ENCODE peak calls at places on chromosomes 2 and 18, in ten cellular contexts. One of them, this sample, is unnamed.

GRCh38 chr2:46381871-46382270 is 84.7 kb downstream of the EPAS1 start:
- DNase-seq in A549: no peak
- DNase-seq in Peyer's patch: no peak
- DNase-seq in HCT116: no peak
- DNase-seq in right lobe of liver: no peak
- DNase-seq in transverse colon: no peak
- DNase-seq in esophagus squamous epithelium: no peak
- DNase-seq in heart left ventricle: no peak
- DNase-seq in sigmoid colon: no peak
- DNase-seq in stomach: no peak
- DNase-seq in this sample: no peak

GRCh38 chr2:174259981-174260380 is 11.6 kb upstream of the OLA1 start:
- DNase-seq in A549: no peak
- DNase-seq in Peyer's patch: no peak
- DNase-seq in HCT116: no peak
- DNase-seq in right lobe of liver: no peak
- DNase-seq in transverse colon: no peak
- DNase-seq in esophagus squamous epithelium: no peak
- DNase-seq in heart left ventricle: no peak
- DNase-seq in sigmoid colon: no peak
- DNase-seq in stomach: no peak
- DNase-seq in this sample: no peak

GRCh38 chr2:54672587-54673456 is 50.6 kb upstream of the EML6 start:
- DNase-seq in A549: no peak
- DNase-seq in Peyer's patch: peak
- DNase-seq in HCT116: no peak
- DNase-seq in right lobe of liver: no peak
- DNase-seq in transverse colon: peak
- DNase-seq in esophagus squamous epithelium: no peak
- DNase-seq in heart left ventricle: no peak
- DNase-seq in sigmoid colon: no peak
- DNase-seq in stomach: no peak
- DNase-seq in this sample: peak

GRCh38 chr2:196131384-196131861 is 40.0 kb downstream of the STK17B start:
- DNase-seq in A549: no peak
- DNase-seq in Peyer's patch: peak
- DNase-seq in HCT116: peak
- DNase-seq in right lobe of liver: no peak
- DNase-seq in transverse colon: peak
- DNase-seq in esophagus squamous epithelium: no peak
- DNase-seq in heart left ventricle: peak
- DNase-seq in sigmoid colon: no peak
- DNase-seq in stomach: peak
- DNase-seq in this sample: no peak

GRCh38 chr2:148238561-148238960 is 217.7 kb downstream of the MBD5 start:
- DNase-seq in A549: no peak
- DNase-seq in Peyer's patch: no peak
- DNase-seq in HCT116: no peak
- DNase-seq in right lobe of liver: no peak
- DNase-seq in transverse colon: no peak
- DNase-seq in esophagus squamous epithelium: no peak
- DNase-seq in heart left ventricle: no peak
- DNase-seq in sigmoid colon: no peak
- DNase-seq in stomach: no peak
- DNase-seq in this sample: no peak

GRCh38 chr2:120575966-120576365 is 159.7 kb upstream of the GLI2 start:
- DNase-seq in A549: no peak
- DNase-seq in Peyer's patch: no peak
- DNase-seq in HCT116: no peak
- DNase-seq in right lobe of liver: no peak
- DNase-seq in transverse colon: no peak
- DNase-seq in esophagus squamous epithelium: no peak
- DNase-seq in heart left ventricle: no peak
- DNase-seq in sigmoid colon: no peak
- DNase-seq in stomach: no peak
- DNase-seq in this sample: no peak

GRCh38 chr2:43276962-43277383 is 50.6 kb upstream of the ZFP36L2 start:
- DNase-seq in A549: no peak
- DNase-seq in Peyer's patch: no peak
- DNase-seq in HCT116: no peak
- DNase-seq in right lobe of liver: peak
- DNase-seq in transverse colon: no peak
- DNase-seq in esophagus squamous epithelium: no peak
- DNase-seq in heart left ventricle: no peak
- DNase-seq in sigmoid colon: peak
- DNase-seq in stomach: peak
- DNase-seq in this sample: no peak

GRCh38 chr2:85516649-85517389 is 22.1 kb upstream of the MAT2A start:
- DNase-seq in A549: peak
- DNase-seq in Peyer's patch: no peak
- DNase-seq in HCT116: no peak
- DNase-seq in right lobe of liver: peak
- DNase-seq in transverse colon: peak
- DNase-seq in esophagus squamous epithelium: no peak
- DNase-seq in heart left ventricle: no peak
- DNase-seq in sigmoid colon: no peak
- DNase-seq in stomach: peak
- DNase-seq in this sample: no peak

GRCh38 chr18:58386780-58387179 is 242.1 kb downstream of the ALPK2 start:
- DNase-seq in A549: no peak
- DNase-seq in Peyer's patch: peak
- DNase-seq in HCT116: no peak
- DNase-seq in right lobe of liver: no peak
- DNase-seq in transverse colon: no peak
- DNase-seq in esophagus squamous epithelium: no peak
- DNase-seq in heart left ventricle: no peak
- DNase-seq in sigmoid colon: no peak
- DNase-seq in stomach: no peak
- DNase-seq in this sample: no peak

GRCh38 chr18:74425876-74426275 is 31.2 kb downstream of the DIPK1C start:
- DNase-seq in A549: no peak
- DNase-seq in Peyer's patch: no peak
- DNase-seq in HCT116: no peak
- DNase-seq in right lobe of liver: no peak
- DNase-seq in transverse colon: no peak
- DNase-seq in esophagus squamous epithelium: no peak
- DNase-seq in heart left ventricle: no peak
- DNase-seq in sigmoid colon: peak
- DNase-seq in stomach: no peak
- DNase-seq in this sample: no peak

GRCh38 chr2:43312751-43313641 is 86.6 kb upstream of the ZFP36L2 start:
- DNase-seq in A549: no peak
- DNase-seq in Peyer's patch: no peak
- DNase-seq in HCT116: no peak
- DNase-seq in right lobe of liver: no peak
- DNase-seq in transverse colon: no peak
- DNase-seq in esophagus squamous epithelium: no peak
- DNase-seq in heart left ventricle: peak
- DNase-seq in sigmoid colon: no peak
- DNase-seq in stomach: no peak
- DNase-seq in this sample: no peak

GRCh38 chr2:10141736-10142639 is 19.4 kb downstream of the RRM2 start:
- DNase-seq in A549: no peak
- DNase-seq in Peyer's patch: peak
- DNase-seq in HCT116: no peak
- DNase-seq in right lobe of liver: peak
- DNase-seq in transverse colon: peak
- DNase-seq in esophagus squamous epithelium: no peak
- DNase-seq in heart left ventricle: no peak
- DNase-seq in sigmoid colon: peak
- DNase-seq in stomach: peak
- DNase-seq in this sample: no peak

GRCh38 chr2:25885933-25886332 is 7.6 kb upstream of the ASXL2 start:
- DNase-seq in A549: peak
- DNase-seq in Peyer's patch: no peak
- DNase-seq in HCT116: no peak
- DNase-seq in right lobe of liver: no peak
- DNase-seq in transverse colon: no peak
- DNase-seq in esophagus squamous epithelium: no peak
- DNase-seq in heart left ventricle: no peak
- DNase-seq in sigmoid colon: no peak
- DNase-seq in stomach: no peak
- DNase-seq in this sample: no peak

GRCh38 chr2:27320958-27321543 is 1.8 kb downstream of the MPV17 start:
- DNase-seq in A549: peak
- DNase-seq in Peyer's patch: peak
- DNase-seq in HCT116: peak
- DNase-seq in right lobe of liver: peak
- DNase-seq in transverse colon: peak
- DNase-seq in esophagus squamous epithelium: no peak
- DNase-seq in heart left ventricle: peak
- DNase-seq in sigmoid colon: peak
- DNase-seq in stomach: peak
- DNase-seq in this sample: peak

GRCh38 chr2:109448946-109449788 is 164.6 kb downstream of the SEPTIN10 start:
- DNase-seq in A549: no peak
- DNase-seq in Peyer's patch: no peak
- DNase-seq in HCT116: peak
- DNase-seq in right lobe of liver: peak
- DNase-seq in transverse colon: peak
- DNase-seq in esophagus squamous epithelium: no peak
- DNase-seq in heart left ventricle: peak
- DNase-seq in sigmoid colon: peak
- DNase-seq in stomach: peak
- DNase-seq in this sample: no peak

GRCh38 chr18:43559507-43559906 is 282.2 kb upstream of the SYT4 start:
- DNase-seq in A549: no peak
- DNase-seq in Peyer's patch: no peak
- DNase-seq in HCT116: no peak
- DNase-seq in right lobe of liver: no peak
- DNase-seq in transverse colon: no peak
- DNase-seq in esophagus squamous epithelium: no peak
- DNase-seq in heart left ventricle: no peak
- DNase-seq in sigmoid colon: no peak
- DNase-seq in stomach: no peak
- DNase-seq in this sample: no peak

GRCh38 chr2:20578895-20579825 is 71.7 kb downstream of the HS1BP3 start:
- DNase-seq in A549: peak
- DNase-seq in Peyer's patch: no peak
- DNase-seq in HCT116: peak
- DNase-seq in right lobe of liver: peak
- DNase-seq in transverse colon: peak
- DNase-seq in esophagus squamous epithelium: no peak
- DNase-seq in heart left ventricle: peak
- DNase-seq in sigmoid colon: peak
- DNase-seq in stomach: peak
- DNase-seq in this sample: peak

GRCh38 chr2:216348909-216349308 is 23.4 kb downstream of the MARCHF4 start:
- DNase-seq in A549: no peak
- DNase-seq in Peyer's patch: no peak
- DNase-seq in HCT116: no peak
- DNase-seq in right lobe of liver: no peak
- DNase-seq in transverse colon: no peak
- DNase-seq in esophagus squamous epithelium: no peak
- DNase-seq in heart left ventricle: no peak
- DNase-seq in sigmoid colon: no peak
- DNase-seq in stomach: no peak
- DNase-seq in this sample: no peak

GRCh38 chr2:197201874-197202273 is 108.7 kb downstream of the ANKRD44 start:
- DNase-seq in A549: no peak
- DNase-seq in Peyer's patch: no peak
- DNase-seq in HCT116: no peak
- DNase-seq in right lobe of liver: no peak
- DNase-seq in transverse colon: no peak
- DNase-seq in esophagus squamous epithelium: no peak
- DNase-seq in heart left ventricle: no peak
- DNase-seq in sigmoid colon: no peak
- DNase-seq in stomach: no peak
- DNase-seq in this sample: no peak

GRCh38 chr2:222561817-222562424 is 94.0 kb downstream of the FARSB start:
- DNase-seq in A549: peak
- DNase-seq in Peyer's patch: peak
- DNase-seq in HCT116: peak
- DNase-seq in right lobe of liver: no peak
- DNase-seq in transverse colon: peak
- DNase-seq in esophagus squamous epithelium: no peak
- DNase-seq in heart left ventricle: peak
- DNase-seq in sigmoid colon: no peak
- DNase-seq in stomach: peak
- DNase-seq in this sample: no peak
- TF ChIP-seq POLR2A in A549: no peak
- TF ChIP-seq POLR2A in Peyer's patch: no peak
- TF ChIP-seq POLR2A in HCT116: no peak
- TF ChIP-seq POLR2A in right lobe of liver: no peak
- TF ChIP-seq POLR2A in transverse colon: no peak
- TF ChIP-seq POLR2A in esophagus squamous epithelium: no peak
- TF ChIP-seq POLR2A in heart left ventricle: no peak
- TF ChIP-seq POLR2A in sigmoid colon: no peak
- TF ChIP-seq POLR2A in stomach: no peak
- TF ChIP-seq POLR2A in this sample: no peak

GRCh38 chr2:37671013-37671815 is at the start of gene CDC42EP3:
- DNase-seq in A549: peak
- DNase-seq in Peyer's patch: peak
- DNase-seq in HCT116: no peak
- DNase-seq in right lobe of liver: peak
- DNase-seq in transverse colon: peak
- DNase-seq in esophagus squamous epithelium: no peak
- DNase-seq in heart left ventricle: peak
- DNase-seq in sigmoid colon: peak
- DNase-seq in stomach: peak
- DNase-seq in this sample: no peak
- TF ChIP-seq POLR2A in A549: peak
- TF ChIP-seq POLR2A in Peyer's patch: peak
- TF ChIP-seq POLR2A in HCT116: peak
- TF ChIP-seq POLR2A in right lobe of liver: peak
- TF ChIP-seq POLR2A in transverse colon: peak
- TF ChIP-seq POLR2A in esophagus squamous epithelium: no peak
- TF ChIP-seq POLR2A in heart left ventricle: peak
- TF ChIP-seq POLR2A in sigmoid colon: peak
- TF ChIP-seq POLR2A in stomach: peak
- TF ChIP-seq POLR2A in this sample: peak

DNA sequence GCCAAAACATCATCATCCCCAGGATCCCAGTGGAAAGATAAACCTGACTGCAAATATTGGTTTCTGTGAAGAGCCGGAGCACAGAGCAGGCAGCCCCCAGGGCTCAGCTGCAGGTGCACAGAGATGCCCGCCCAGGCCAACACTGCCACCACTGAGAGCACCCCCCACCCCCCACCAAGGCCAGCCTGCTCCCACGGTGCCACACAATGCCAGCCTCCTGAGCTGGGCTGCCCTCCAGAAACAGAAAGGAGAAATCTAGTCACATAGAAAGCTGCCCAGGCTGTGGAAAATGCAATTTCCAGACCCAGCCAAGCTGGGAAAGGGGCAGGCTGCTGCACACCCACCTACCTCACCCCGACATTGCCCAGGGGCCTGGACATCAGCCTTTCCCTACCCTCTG is 71.6 kb downstream of the GALNT14 start:
- DNase-seq in A549: no peak
- DNase-seq in Peyer's patch: no peak
- DNase-seq in HCT116: no peak
- DNase-seq in right lobe of liver: no peak
- DNase-seq in transverse colon: no peak
- DNase-seq in esophagus squamous epithelium: no peak
- DNase-seq in heart left ventricle: no peak
- DNase-seq in sigmoid colon: no peak
- DNase-seq in stomach: no peak
- DNase-seq in this sample: no peak
- TF ChIP-seq POLR2A in A549: no peak
- TF ChIP-seq POLR2A in Peyer's patch: no peak
- TF ChIP-seq POLR2A in HCT116: no peak
- TF ChIP-seq POLR2A in right lobe of liver: no peak
- TF ChIP-seq POLR2A in transverse colon: no peak
- TF ChIP-seq POLR2A in esophagus squamous epithelium: no peak
- TF ChIP-seq POLR2A in heart left ventricle: no peak
- TF ChIP-seq POLR2A in sigmoid colon: no peak
- TF ChIP-seq POLR2A in stomach: no peak
- TF ChIP-seq POLR2A in this sample: no peak

GRCh38 chr2:239328306-239329191 is 72.3 kb downstream of the HDAC4 start:
- DNase-seq in A549: no peak
- DNase-seq in Peyer's patch: peak
- DNase-seq in HCT116: no peak
- DNase-seq in right lobe of liver: peak
- DNase-seq in transverse colon: peak
- DNase-seq in esophagus squamous epithelium: no peak
- DNase-seq in heart left ventricle: peak
- DNase-seq in sigmoid colon: peak
- DNase-seq in stomach: peak
- DNase-seq in this sample: no peak
- TF ChIP-seq POLR2A in A549: no peak
- TF ChIP-seq POLR2A in Peyer's patch: no peak
- TF ChIP-seq POLR2A in HCT116: no peak
- TF ChIP-seq POLR2A in right lobe of liver: no peak
- TF ChIP-seq POLR2A in transverse colon: peak
- TF ChIP-seq POLR2A in esophagus squamous epithelium: no peak
- TF ChIP-seq POLR2A in heart left ventricle: peak
- TF ChIP-seq POLR2A in sigmoid colon: peak
- TF ChIP-seq POLR2A in stomach: no peak
- TF ChIP-seq POLR2A in this sample: peak

This sample was measured in esophagus muscularis mucosa.